ENCODE peak calls at places on chromosomes 13 and 19, in ten cellular contexts. A is body of pancreas, W is SJSA1, Y is A549, H is heart right ventricle, U is cardiac muscle cell, Z is K562, B is GM23338, V is HepG2, O is Caco-2. P is an unnamed sample. For H3K4me1, the result is how much of the 10 kb centered on the place peaks cover.

GRCh38 chr19:51365211-51366049 is 758 bp downstream of the ETFB start:
- DNase-seq in Y (no peak), B (peak), U (peak), W (peak), A (peak), H (peak), O (peak), V (peak), Z (peak), P (peak)

GRCh38 chr13:29920018-29920643 is 69.7 kb upstream of the UBL3 start:
- DNase-seq in O (no peak), U (no peak), Y (no peak), A (no peak), H (no peak), B (no peak), Z (no peak), V (peak), W (no peak), P (no peak)

GRCh38 chr13:30730526-30730925 is 4.8 kb upstream of the ALOX5AP start:
- DNase-seq in H (no peak), B (peak), Z (no peak), W (no peak), V (peak), Y (no peak), U (no peak), A (peak), O (no peak), P (no peak)

GRCh38 chr19:50333235-50333736 is 4.1 kb upstream of the KCNC3 start:
- DNase-seq in Y (peak), V (peak), W (peak), A (peak), U (peak), H (peak), O (peak), Z (peak), B (peak), P (peak)

GRCh38 chr19:51417807-51418152 is 338 bp upstream of the SIGLEC10 start:
- DNase-seq in Z (no peak), V (no peak), B (no peak), H (no peak), O (no peak), U (no peak), Y (no peak), A (no peak), W (no peak), P (no peak)

GRCh38 chr13:106376411-106377112 is 158.9 kb downstream of the EFNB2 start:
- DNase-seq in U (peak), H (no peak), Y (peak), B (peak), W (peak), A (peak), O (no peak), V (no peak), Z (no peak), P (peak)

GRCh38 chr19:5560156-5560555 is 7.6 kb downstream of the TINCR start:
- DNase-seq in A (no peak), Y (no peak), H (no peak), B (no peak), U (no peak), Z (no peak), W (no peak), O (no peak), V (no peak), P (no peak)

GRCh38 chr13:86002921-86003488 is 203.8 kb upstream of the SLITRK6 start:
- DNase-seq in W (no peak), Y (no peak), Z (no peak), H (no peak), A (no peak), O (peak), B (no peak), V (no peak), U (no peak), P (no peak)

GRCh38 chr13:98768522-98768921 is 16.1 kb upstream of the SLC15A1 start:
- DNase-seq in A (no peak), U (no peak), O (no peak), B (no peak), W (no peak), Y (no peak), H (no peak), Z (no peak), V (no peak), P (no peak)

GRCh38 chr19:50376166-50377050 is at the start of gene NR1H2:
- DNase-seq in U (peak), W (peak), O (peak), Z (peak), V (peak), H (peak), A (peak), Y (peak), B (peak), P (peak)

GRCh38 chr13:60540276-60540675 is 143.3 kb downstream of the TDRD3 start:
- DNase-seq in W (no peak), A (no peak), V (no peak), Z (no peak), H (no peak), O (no peak), B (no peak), U (no peak), Y (no peak), P (no peak)

GRCh38 chr13:29005035-29005434 is 184.9 kb downstream of the MTUS2 start:
- DNase-seq in O (no peak), V (no peak), U (no peak), A (no peak), H (no peak), Z (no peak), B (no peak), W (no peak), Y (no peak), P (no peak)

GRCh38 chr19:8569066-8569761 is 8.0 kb downstream of the MYO1F start:
- DNase-seq in B (no peak), V (no peak), A (peak), Z (peak), U (peak), O (no peak), W (peak), H (no peak), Y (peak), P (peak)

GRCh38 chr13:65499251-65499650 is 1730.9 kb downstream of the PCDH9 start:
- DNase-seq in B (no peak), U (no peak), Y (no peak), Z (no peak), A (no peak), W (no peak), O (no peak), H (no peak), V (no peak), P (no peak)

GRCh38 chr19:32611161-32611560 is 30.2 kb downstream of the PDCD5 start:
- DNase-seq in U (peak), Z (no peak), V (no peak), H (no peak), W (no peak), O (peak), Y (no peak), A (no peak), B (no peak), P (no peak)

GRCh38 chr13:27082325-27082724 is 89.3 kb downstream of the USP12 start:
- DNase-seq in U (peak), Y (no peak), A (no peak), O (no peak), B (no peak), Z (no peak), V (no peak), H (no peak), W (no peak), P (no peak)

GRCh38 chr19:48450863-48451262 is 4.5 kb upstream of the KCNJ14 start:
- DNase-seq in A (no peak), Y (no peak), V (no peak), H (no peak), W (no peak), Z (no peak), O (no peak), U (no peak), B (no peak), P (no peak)

GRCh38 chr19:38544569-38545315 is 73.0 kb downstream of the MAP4K1 start:
- DNase-seq in A (no peak), U (peak), O (no peak), H (no peak), B (peak), Z (peak), V (no peak), Y (no peak), W (no peak), P (no peak)

GRCh38 chr19:19410553-19411550 is 5.4 kb downstream of the GATAD2A start:
- DNase-seq in H (no peak), W (no peak), Z (no peak), Y (no peak), O (no peak), U (no peak), V (no peak), A (no peak), B (no peak), P (no peak)

GRCh38 chr13:33543631-33544030 is 258.1 kb upstream of the STARD13 start:
- DNase-seq in A (no peak), V (no peak), Z (no peak), O (no peak), W (no peak), U (no peak), B (peak), Y (no peak), H (no peak), P (peak)

GRCh38 chr19:29546583-29547190 is 20.9 kb downstream of the VSTM2B start:
- DNase-seq in O (peak), V (peak), Z (no peak), B (no peak), W (no peak), U (no peak), Y (no peak), A (no peak), H (no peak), P (no peak)

GRCh38 chr13:31638577-31638976 is 100.7 kb upstream of the RXFP2 start:
- DNase-seq in W (no peak), Y (no peak), O (no peak), H (peak), V (no peak), Z (no peak), U (peak), B (no peak), A (no peak), P (peak)

GRCh38 chr13:46640843-46641242 is 87.9 kb downstream of the LRCH1 start:
- DNase-seq in A (no peak), H (no peak), O (no peak), Y (no peak), U (no peak), V (no peak), B (no peak), W (peak), Z (no peak), P (peak)

GRCh38 chr13:66508153-66508909 is 721.8 kb downstream of the PCDH9 start:
- DNase-seq in H (no peak), B (no peak), Z (no peak), U (peak), W (no peak), A (no peak), V (no peak), Y (no peak), O (no peak), P (no peak)

GRCh38 chr19:49808762-49809154 is 4.3 kb downstream of the FUZ start:
- DNase-seq in U (peak), Z (peak), V (peak), Y (peak), B (peak), A (peak), W (no peak), H (peak), O (peak), P (peak)

GRCh38 chr19:38708413-38709024 is 35.8 kb downstream of the CAPN12 start:
- DNase-seq in B (no peak), A (no peak), H (no peak), W (no peak), Y (no peak), O (no peak), Z (no peak), V (no peak), U (no peak), P (no peak)

GRCh38 chr13:22235950-22236290 is 565.0 kb downstream of the FGF9 start:
- DNase-seq in V (no peak), B (peak), H (no peak), Y (no peak), Z (no peak), O (no peak), U (no peak), W (no peak), A (no peak), P (no peak)

GRCh38 chr19:43639507-43640423 is at the start of gene CADM4:
- DNase-seq in W (no peak), H (peak), Z (peak), Y (no peak), O (peak), V (no peak), A (peak), B (peak), U (no peak), P (no peak)

GRCh38 chr19:15463865-15464371 is 426 bp downstream of the RASAL3 start:
- DNase-seq in U (no peak), B (peak), Z (no peak), O (no peak), A (no peak), H (no peak), Y (no peak), W (no peak), V (no peak), P (no peak)

GRCh38 chr13:41075034-41075433 is 13.7 kb downstream of the WBP4 start:
- DNase-seq in U (peak), O (no peak), B (peak), Z (peak), A (peak), Y (peak), V (no peak), W (peak), H (no peak), P (no peak)

GRCh38 chr19:35299523-35300339 is 7.8 kb downstream of the MAG start:
- DNase-seq in O (no peak), Y (no peak), A (peak), H (no peak), U (no peak), B (peak), W (no peak), V (no peak), Z (peak), P (no peak)

GRCh38 chr19:15369594-15369891 is 10.0 kb downstream of the AKAP8 start:
- DNase-seq in U (no peak), O (no peak), A (no peak), B (no peak), Z (no peak), V (no peak), W (no peak), H (no peak), Y (no peak), P (no peak)

GRCh38 chr19:9847087-9847671 is 12.1 kb downstream of the PIN1 start:
- DNase-seq in B (peak), H (no peak), V (peak), O (no peak), W (peak), U (peak), A (peak), Y (peak), Z (peak), P (peak)

GRCh38 chr13:100274942-100275506 is 186.1 kb downstream of the PCCA start:
- DNase-seq in Z (peak), A (no peak), B (no peak), W (peak), O (no peak), V (peak), Y (no peak), U (no peak), H (no peak), P (no peak)

GRCh38 chr19:45400192-45400591 is 4.7 kb downstream of the PPP1R13L start:
- DNase-seq in O (no peak), V (no peak), Y (no peak), B (no peak), H (no peak), W (no peak), A (no peak), Z (no peak), U (no peak), P (peak)

GRCh38 chr19:33472696-33473624 is 48.6 kb downstream of the PEPD start:
- DNase-seq in Y (no peak), O (peak), U (peak), B (no peak), W (peak), A (no peak), H (no peak), V (no peak), Z (no peak), P (peak)

GRCh38 chr13:24664726-24665409 is 15.3 kb upstream of the ATP12A start:
- DNase-seq in Z (no peak), V (no peak), U (no peak), A (no peak), Y (no peak), O (no peak), B (no peak), W (peak), H (no peak), P (peak)

GRCh38 chr19:11091343-11092153 is 2.3 kb downstream of the LDLR start:
- DNase-seq in Y (peak), H (peak), W (peak), Z (no peak), B (peak), U (peak), O (peak), A (peak), V (peak), P (peak)

GRCh38 chr13:52011690-52012511 is at the start of gene ALG11:
- DNase-seq in O (peak), W (peak), Y (peak), U (peak), Z (peak), H (peak), B (peak), A (peak), V (peak), P (peak)

GRCh38 chr19:16605552-16605951 is 22.5 kb downstream of the MED26 start:
- DNase-seq in U (no peak), W (no peak), H (no peak), Y (no peak), A (peak), B (no peak), O (no peak), V (no peak), Z (no peak), P (no peak)
- H3K4me3 ChIP-seq in U (no peak), W (no peak), H (no peak), Y (no peak), A (no peak), B (no peak), O (no peak), V (no peak), Z (no peak), P (no peak)

GRCh38 chr13:110128546-110128945 is 178.4 kb downstream of the COL4A1 start:
- DNase-seq in B (no peak), O (no peak), H (no peak), W (peak), Z (no peak), A (no peak), Y (no peak), V (no peak), U (no peak), P (no peak)
- H3K4me1 ChIP-seq in B (under half), O (under half), H (under half), W (half or more), Z (under half), A (under half), Y (under half), V (under half), U (under half), P (under half)

DNA sequence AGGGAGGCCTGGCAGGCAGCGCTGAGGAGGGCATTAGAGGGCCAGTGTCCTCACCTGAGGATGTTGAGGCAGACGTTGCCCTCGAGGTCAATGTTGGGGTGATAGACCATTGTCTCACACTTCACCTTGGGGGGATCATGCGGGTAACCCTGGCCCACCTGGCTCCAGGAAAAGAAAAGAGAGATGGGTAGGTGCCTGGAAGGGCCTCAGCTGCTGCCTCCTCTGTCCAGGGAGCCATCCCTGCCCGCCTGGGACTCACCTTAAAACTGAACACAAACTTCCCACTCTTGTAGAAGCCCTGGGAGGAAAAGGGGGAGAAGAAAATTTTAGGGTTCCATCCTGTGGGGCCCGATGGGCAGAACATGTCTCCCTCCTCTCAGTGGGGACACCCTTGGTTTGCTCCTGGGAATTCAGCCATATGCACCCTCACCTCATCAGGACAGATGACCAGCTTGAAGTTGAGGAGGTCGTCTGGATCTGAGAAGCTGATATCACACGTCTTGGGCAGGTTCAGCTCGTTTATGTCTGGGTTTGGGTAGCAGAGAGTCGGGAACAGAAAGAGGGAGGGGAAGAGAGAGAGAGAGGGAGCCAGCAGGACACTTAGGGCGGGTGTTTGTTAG is 1.7 kb downstream of the UBE2M start:
- DNase-seq in W (no peak), O (no peak), H (no peak), A (no peak), Y (no peak), B (no peak), V (no peak), U (no peak), Z (no peak), P (no peak)
- H3K4me3 ChIP-seq in W (peak), O (peak), H (peak), A (no peak), Y (peak), B (peak), V (peak), U (peak), Z (peak), P (peak)

GRCh38 chr13:113740286-113740556 is 18.8 kb upstream of the TMEM255B start:
- DNase-seq in B (no peak), Y (no peak), V (no peak), W (no peak), H (no peak), O (no peak), A (no peak), U (no peak), Z (no peak), P (no peak)

GRCh38 chr13:113740661-113741060 is 18.4 kb upstream of the TMEM255B start:
- DNase-seq in O (no peak), W (no peak), B (no peak), Y (no peak), U (no peak), A (no peak), Z (no peak), H (no peak), V (no peak), P (no peak)

GRCh38 chr13:113737803-113738202 is 21.2 kb upstream of the TMEM255B start:
- DNase-seq in V (no peak), W (no peak), H (no peak), B (no peak), A (no peak), O (no peak), U (no peak), Z (no peak), Y (no peak), P (no peak)

GRCh38 chr13:113741101-113741731 is 17.8 kb upstream of the TMEM255B start:
- DNase-seq in B (no peak), V (no peak), A (no peak), O (no peak), Y (no peak), W (peak), U (no peak), H (no peak), Z (no peak), P (no peak)

GRCh38 chr13:113739527-113740285 is 19.3 kb upstream of the TMEM255B start:
- DNase-seq in O (no peak), H (no peak), V (no peak), Z (no peak), U (no peak), W (no peak), Y (no peak), B (no peak), A (no peak), P (no peak)
- H3K4me1 ChIP-seq in O (under half), H (under half), V (half or more), Z (under half), U (under half), W (under half), Y (under half), B (under half), A (under half), P (under half)

GRCh38 chr13:101535192-101535746 is 82.8 kb downstream of the ITGBL1 start:
- DNase-seq in U (no peak), O (no peak), Y (no peak), Z (no peak), H (no peak), V (no peak), A (no peak), B (no peak), W (no peak), P (no peak)
- H3K4me3 ChIP-seq in U (no peak), O (no peak), Y (no peak), Z (no peak), H (no peak), V (no peak), A (no peak), B (no peak), W (no peak), P (no peak)

GRCh38 chr19:13102416-13102665 is 317 bp downstream of the LYL1 start:
- DNase-seq in A (no peak), Z (no peak), B (no peak), H (no peak), V (no peak), W (no peak), O (no peak), Y (no peak), U (no peak), P (no peak)
- H3K4me1 ChIP-seq in A (under half), Z (under half), B (under half), H (half or more), V (under half), W (under half), O (under half), Y (under half), U (under half), P (under half)

DNA sequence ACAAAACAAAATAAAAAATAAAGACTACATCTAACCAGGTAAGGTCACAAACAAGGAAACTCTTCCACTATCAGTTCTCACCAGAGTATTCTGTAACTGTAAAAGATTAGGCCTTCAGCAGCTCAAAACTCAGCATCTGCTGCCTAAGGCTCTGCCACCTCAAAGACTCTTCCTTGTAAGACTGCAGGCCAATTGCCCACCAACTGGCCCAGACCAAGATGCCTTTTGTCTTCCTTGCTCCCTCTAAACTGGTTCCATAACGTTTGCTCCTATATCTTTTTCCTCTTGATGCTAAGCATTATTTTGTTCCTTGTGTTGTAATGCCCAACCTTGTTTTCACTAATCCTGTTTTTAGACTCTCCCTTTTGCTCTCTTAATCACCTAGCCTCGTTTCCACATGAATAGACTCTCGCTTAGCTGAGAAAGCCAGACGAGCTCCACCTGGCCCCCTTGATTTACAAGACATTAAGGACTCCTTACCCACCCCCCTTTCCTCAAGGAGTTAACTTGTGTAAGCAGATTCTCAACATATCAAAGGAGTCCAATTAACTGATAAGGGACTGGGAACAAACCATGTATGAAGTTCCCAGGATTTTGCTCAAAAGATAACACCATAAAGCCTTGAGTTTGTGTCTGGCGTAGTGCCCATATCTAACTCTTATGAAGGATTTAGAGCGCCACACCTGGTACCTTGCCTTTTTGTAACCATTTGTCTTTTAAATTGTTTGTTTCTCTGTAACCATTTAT is 1.5 kb downstream of the ZNF814 start:
- DNase-seq in A (no peak), B (peak), H (no peak), V (no peak), U (peak), W (no peak), Z (no peak), O (no peak), Y (no peak), P (no peak)
- H3K4me3 ChIP-seq in A (no peak), B (peak), H (peak), V (no peak), U (peak), W (no peak), Z (no peak), O (no peak), Y (no peak), P (peak)

P was measured in mammary epithelial cell.